ENCODE peak calls at places on chromosomes 6 and 20, in six cellular contexts. K, F, V, J, P and Y are unnamed samples.
A peak's percentile ranks its signal among the peaks of the same experiment; 100 is the strongest.

GRCh38 chr6:118905851-118906250 is 11.9 kb downstream of the ASF1A start:
- DNase-seq in V (no peak), K (no peak), P (no peak), F (no peak), J (no peak), Y (no peak)

GRCh38 chr6:48134246-48134645 is 23.2 kb upstream of the PTCHD4 start:
- DNase-seq in P (no peak), V (no peak), K (no peak), J (no peak), F (no peak), Y (no peak)

GRCh38 chr6:26104457-26105108 is 17.4 kb downstream of the HFE start:
- DNase-seq in P (peak; percentile 68), V (no peak), J (no peak), K (no peak), F (no peak), Y (no peak)

GRCh38 chr6:33390173-33390572 is 1.4 kb upstream of the KIFC1 start:
- DNase-seq in V (no peak), P (no peak), K (no peak), J (no peak), F (no peak), Y (no peak)

GRCh38 chr6:36414481-36414880 is 27.0 kb upstream of the ETV7 start:
- DNase-seq in K (no peak), F (peak; percentile 22), J (no peak), V (no peak), P (no peak), Y (no peak)

GRCh38 chr6:106509420-106510089 is 119.7 kb downstream of the RTN4IP1 start:
- DNase-seq in V (no peak), K (no peak), P (no peak), F (no peak), J (peak; percentile 60), Y (no peak)

GRCh38 chr6:16331328-16332174 is 93.2 kb downstream of the GMPR start:
- DNase-seq in P (peak; percentile 55), J (peak; percentile 84), K (peak; percentile 12), F (peak; percentile 86), V (peak; percentile 38), Y (peak; percentile 86)

GRCh38 chr6:132043148-132043547 is 92.0 kb upstream of the CCN2 start:
- DNase-seq in P (no peak), V (no peak), J (no peak), F (no peak), K (no peak), Y (no peak)

GRCh38 chr20:11395581-11395980 is 522.1 kb upstream of the BTBD3 start:
- DNase-seq in J (peak; percentile 58), K (no peak), F (peak; percentile 83), P (no peak), V (no peak), Y (no peak)

GRCh38 chr6:138297761-138298298 is 79.5 kb upstream of the PBOV1 start:
- DNase-seq in P (no peak), J (peak; percentile 54), F (peak; percentile 33), K (no peak), V (no peak), Y (no peak)

GRCh38 chr6:3335169-3335568 is 76.4 kb downstream of the PSMG4 start:
- DNase-seq in K (no peak), J (no peak), F (no peak), P (no peak), V (no peak), Y (no peak)

GRCh38 chr6:125749864-125750691 is 646 bp downstream of the HEY2 start:
- DNase-seq in K (no peak), P (peak; percentile 27), F (no peak), J (no peak), V (no peak), Y (no peak)

GRCh38 chr6:157853018-157853805 is 30.2 kb downstream of the SNX9 start:
- DNase-seq in P (no peak), F (no peak), V (no peak), J (no peak), K (no peak), Y (no peak)

GRCh38 chr20:19692685-19693119 is 65.4 kb upstream of the RIN2 start:
- DNase-seq in P (no peak), J (peak; percentile 39), K (no peak), F (peak; percentile 58), V (no peak), Y (peak; percentile 45)

GRCh38 chr6:109050447-109051102 is 44.1 kb downstream of the SESN1 start:
- DNase-seq in J (no peak), F (no peak), P (no peak), K (no peak), V (no peak), Y (no peak)

GRCh38 chr20:32544893-32545840 is 40.0 kb downstream of the NOL4L start:
- DNase-seq in V (no peak), J (no peak), P (no peak), K (no peak), F (peak; percentile 65), Y (no peak)

GRCh38 chr6:139490482-139490881 is 116.0 kb upstream of the CITED2 start:
- DNase-seq in K (no peak), P (peak; percentile 41), J (no peak), F (no peak), V (no peak), Y (peak; percentile 46)

GRCh38 chr20:25149986-25150385 is 45.5 kb upstream of the ENTPD6 start:
- DNase-seq in V (no peak), P (no peak), K (no peak), F (no peak), J (no peak), Y (no peak)

GRCh38 chr6:129936329-129937165 is 75.4 kb upstream of the TMEM244 start:
- DNase-seq in V (no peak), K (no peak), F (peak; percentile 78), J (peak; percentile 84), P (no peak), Y (peak; percentile 56)

GRCh38 chr20:63121749-63122405 is 94.1 kb downstream of the YTHDF1 start:
- DNase-seq in J (no peak), V (no peak), K (no peak), F (no peak), P (peak; percentile 9), Y (no peak)

GRCh38 chr6:110949679-110950285 is 8.7 kb upstream of the GTF3C6 start:
- DNase-seq in J (peak; percentile 63), V (no peak), F (peak; percentile 65), K (peak; percentile 12), P (no peak), Y (peak; percentile 53)

GRCh38 chr6:29708432-29709177 is 14.6 kb upstream of the HLA-F start:
- DNase-seq in V (peak; percentile 60), F (no peak), J (no peak), K (no peak), P (no peak), Y (no peak)

GRCh38 chr6:43833223-43833995 is 63.4 kb downstream of the VEGFA start:
- DNase-seq in J (no peak), K (no peak), P (no peak), V (no peak), F (no peak), Y (no peak)

GRCh38 chr6:44731485-44732095 is 344.1 kb downstream of the CDC5L start:
- DNase-seq in J (no peak), P (no peak), V (no peak), K (no peak), F (no peak), Y (no peak)

GRCh38 chr20:2800590-2801458 is at the start of gene CPXM1:
- DNase-seq in V (no peak), J (peak; percentile 6), P (no peak), F (no peak), K (no peak), Y (no peak)

GRCh38 chr6:161710698-161711097 is 436.8 kb upstream of the AGPAT4 start:
- DNase-seq in V (no peak), F (no peak), P (no peak), J (no peak), K (no peak), Y (no peak)

GRCh38 chr6:53765270-53765669 is 29.5 kb upstream of the LRRC1 start:
- DNase-seq in J (no peak), P (no peak), F (no peak), V (no peak), K (no peak), Y (peak; percentile 74)

GRCh38 chr20:55160022-55160421 is 684.6 kb downstream of the DOK5 start:
- DNase-seq in V (no peak), K (no peak), P (no peak), J (peak; percentile 80), F (no peak), Y (peak; percentile 15)

GRCh38 chr20:45444050-45444449 is 25.5 kb upstream of the WFDC2 start:
- DNase-seq in P (no peak), J (no peak), K (no peak), F (no peak), V (no peak), Y (no peak)

GRCh38 chr20:36352843-36353553 is 46.9 kb downstream of the DLGAP4 start:
- DNase-seq in K (no peak), F (no peak), J (no peak), P (no peak), V (no peak), Y (no peak)

GRCh38 chr6:88380083-88380482 is 213.9 kb upstream of the CNR1 start:
- DNase-seq in J (peak; percentile 95), P (no peak), V (no peak), F (peak; percentile 85), K (no peak), Y (peak; percentile 43)

GRCh38 chr20:7151666-7152065 is 384.2 kb downstream of the BMP2 start:
- DNase-seq in P (no peak), J (no peak), F (peak; percentile 36), V (no peak), K (no peak), Y (peak; percentile 14)